ENCODE peak calls at places on chromosomes 6 and 20, in four cellular contexts. S, Z, I and D are unnamed samples.

GRCh38 chr6:45741437-45742166 is 274.1 kb downstream of the CLIC5 start:
- DNase-seq in S (no peak), Z (no peak), I (peak), D (no peak)

GRCh38 chr20:46400828-46401477 is 5.5 kb downstream of the ELMO2 start:
- DNase-seq in S (no peak), Z (no peak), I (no peak), D (no peak)

GRCh38 chr6:165453395-165453794 is 144.0 kb upstream of the C6orf118 start:
- DNase-seq in Z (no peak), S (no peak), I (no peak), D (no peak)

GRCh38 chr20:38427655-38428023 is 7.5 kb downstream of the SNHG17 start:
- DNase-seq in S (no peak), Z (no peak), I (no peak), D (no peak)

GRCh38 chr20:34001378-34001777 is 7.7 kb downstream of the RALY start:
- DNase-seq in S (no peak), I (no peak), Z (no peak), D (no peak)

GRCh38 chr6:4677751-4678065 is 98.5 kb upstream of the CDYL start:
- DNase-seq in S (no peak), I (no peak), Z (no peak), D (no peak)

GRCh38 chr6:14265049-14266021 is 147.8 kb downstream of the CD83 start:
- DNase-seq in Z (no peak), I (no peak), S (no peak), D (no peak)

GRCh38 chr6:47483853-47484546 is 6.4 kb downstream of the CD2AP start:
- DNase-seq in Z (no peak), I (no peak), S (no peak), D (peak)

GRCh38 chr20:53736122-53736756 is 142.6 kb upstream of the ZNF217 start:
- DNase-seq in S (no peak), I (no peak), Z (no peak), D (peak)

GRCh38 chr20:46157625-46158024 is 39.5 kb downstream of the CD40 start:
- DNase-seq in Z (no peak), S (no peak), I (no peak), D (no peak)

GRCh38 chr20:48919336-48919881 is 2.1 kb upstream of the ARFGEF2 start:
- DNase-seq in Z (no peak), I (no peak), S (no peak), D (no peak)

GRCh38 chr20:43751167-43752050 is 24.6 kb upstream of the GTSF1L start:
- DNase-seq in Z (no peak), S (no peak), I (peak), D (no peak)

DNA sequence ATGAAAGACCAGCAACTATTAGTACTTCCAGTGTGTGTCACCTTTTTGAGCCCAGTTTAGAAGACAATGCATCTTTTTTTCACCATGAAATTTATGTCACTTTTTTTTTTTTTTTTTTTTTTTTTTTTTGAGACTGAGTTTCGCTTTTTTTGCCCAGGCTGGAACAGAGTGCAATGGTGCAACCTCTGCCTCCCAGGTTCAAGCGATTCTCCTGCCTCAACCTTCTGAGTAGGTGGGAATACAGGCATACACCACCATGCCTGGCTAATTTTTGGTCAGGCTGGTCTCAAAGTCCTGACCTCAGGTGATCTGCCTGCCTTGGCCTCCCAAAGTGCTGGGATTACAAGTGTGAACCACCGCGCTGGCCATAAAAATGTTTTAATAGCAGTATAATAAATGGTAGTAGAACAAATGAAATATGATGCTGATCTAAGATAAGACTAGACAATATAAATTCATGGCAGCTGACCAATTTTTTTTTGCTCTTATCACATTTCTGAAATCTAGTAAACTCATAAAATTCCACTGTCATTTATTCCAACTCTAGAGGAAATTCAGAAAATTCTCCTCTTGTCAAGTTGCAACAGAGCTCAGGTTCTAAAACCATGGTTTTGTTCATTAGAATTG is 21.3 kb downstream of the NHSL1 start:
- DNase-seq in S (no peak), I (no peak), Z (no peak), D (no peak)
- TF ChIP-seq CBFB in S (no peak), I (no peak), Z (no peak), D (no peak)

GRCh38 chr20:61449057-61449456 is 197.0 kb downstream of the CDH4 start:
- DNase-seq in Z (no peak), I (no peak), S (no peak), D (no peak)
- TF ChIP-seq CBFB in Z (no peak), I (no peak), S (no peak), D (no peak)

DNA sequence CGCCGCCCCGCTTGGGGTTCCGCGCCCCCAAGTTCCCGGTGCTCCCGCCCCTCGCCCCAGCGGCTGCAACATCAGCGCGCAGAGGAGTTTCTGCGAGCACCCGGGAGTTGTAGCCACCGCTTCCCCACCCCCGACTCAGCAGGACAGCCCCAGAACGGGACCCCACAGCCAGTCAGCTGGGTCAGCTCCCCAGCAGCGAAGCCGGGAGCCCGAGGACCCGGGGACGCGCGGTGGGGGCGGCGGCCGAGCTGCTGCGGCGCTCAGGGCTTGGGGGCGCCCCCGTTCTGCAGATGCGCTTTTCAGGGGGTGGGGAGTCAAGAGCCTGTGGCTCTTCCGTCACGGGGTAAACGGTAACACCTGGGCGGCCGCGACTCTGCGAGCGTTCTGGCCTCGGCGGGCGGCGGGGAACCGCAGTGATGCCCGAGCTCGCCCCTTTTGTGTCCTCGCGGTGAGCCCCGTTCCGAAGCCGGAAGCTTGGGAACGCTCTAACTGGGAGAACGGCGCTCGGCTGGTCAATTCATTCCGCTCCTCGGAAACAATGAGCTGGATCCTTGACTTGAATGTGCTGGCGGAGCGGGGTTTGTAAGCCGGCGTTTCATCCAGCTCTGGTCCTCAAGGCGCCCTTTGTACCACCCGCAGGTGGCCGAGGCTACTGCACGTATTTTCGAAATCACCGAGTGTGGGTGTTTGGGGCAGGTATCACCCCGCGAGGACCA is 775 bp downstream of the PLEKHG1 start:
- DNase-seq in Z (peak), S (peak), I (no peak), D (peak)
- TF ChIP-seq CBFB in Z (no peak), S (no peak), I (peak), D (no peak)

GRCh38 chr6:33416386-33417126 is 1.4 kb downstream of the CUTA start:
- DNase-seq in Z (no peak), I (no peak), S (no peak), D (no peak)
- TF ChIP-seq CBFB in Z (no peak), I (no peak), S (no peak), D (no peak)

DNA sequence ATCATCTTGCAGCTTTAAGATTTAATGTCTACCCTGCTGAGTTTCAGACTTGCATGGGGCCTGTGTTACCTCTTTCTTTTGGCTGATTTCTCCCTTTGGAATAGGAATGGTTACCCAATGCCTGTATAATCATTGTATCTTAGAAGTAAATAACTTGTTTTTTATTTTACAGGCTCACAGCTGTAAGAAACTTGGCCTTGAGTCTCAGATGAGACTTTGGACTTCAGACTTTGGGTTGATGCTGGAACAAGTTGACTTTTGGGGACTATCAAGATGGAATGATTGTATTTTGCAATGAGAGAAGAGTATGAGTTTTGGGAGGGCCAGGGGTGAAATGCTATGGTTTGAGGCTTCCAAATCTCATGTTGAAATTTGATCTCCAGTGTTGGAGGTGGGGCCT is 34.9 kb upstream of the CAP2 start:
- DNase-seq in Z (no peak), I (no peak), S (no peak), D (peak)
- TF ChIP-seq CBFB in Z (no peak), I (no peak), S (no peak), D (no peak)

GRCh38 chr6:36818741-36819140 is 20.5 kb downstream of the CPNE5 start:
- DNase-seq in S (no peak), Z (no peak), I (no peak), D (no peak)
- TF ChIP-seq CBFB in S (no peak), Z (no peak), I (no peak), D (no peak)

GRCh38 chr6:30841644-30842504 is 42.4 kb upstream of the DDR1 start:
- DNase-seq in Z (no peak), S (no peak), I (no peak), D (no peak)
- TF ChIP-seq CBFB in Z (no peak), S (no peak), I (no peak), D (no peak)

GRCh38 chr6:118770112-118770788 is 118.9 kb upstream of the CEP85L start:
- DNase-seq in I (no peak), Z (no peak), S (no peak), D (no peak)
- TF ChIP-seq CBFB in I (no peak), Z (no peak), S (no peak), D (no peak)

DNA sequence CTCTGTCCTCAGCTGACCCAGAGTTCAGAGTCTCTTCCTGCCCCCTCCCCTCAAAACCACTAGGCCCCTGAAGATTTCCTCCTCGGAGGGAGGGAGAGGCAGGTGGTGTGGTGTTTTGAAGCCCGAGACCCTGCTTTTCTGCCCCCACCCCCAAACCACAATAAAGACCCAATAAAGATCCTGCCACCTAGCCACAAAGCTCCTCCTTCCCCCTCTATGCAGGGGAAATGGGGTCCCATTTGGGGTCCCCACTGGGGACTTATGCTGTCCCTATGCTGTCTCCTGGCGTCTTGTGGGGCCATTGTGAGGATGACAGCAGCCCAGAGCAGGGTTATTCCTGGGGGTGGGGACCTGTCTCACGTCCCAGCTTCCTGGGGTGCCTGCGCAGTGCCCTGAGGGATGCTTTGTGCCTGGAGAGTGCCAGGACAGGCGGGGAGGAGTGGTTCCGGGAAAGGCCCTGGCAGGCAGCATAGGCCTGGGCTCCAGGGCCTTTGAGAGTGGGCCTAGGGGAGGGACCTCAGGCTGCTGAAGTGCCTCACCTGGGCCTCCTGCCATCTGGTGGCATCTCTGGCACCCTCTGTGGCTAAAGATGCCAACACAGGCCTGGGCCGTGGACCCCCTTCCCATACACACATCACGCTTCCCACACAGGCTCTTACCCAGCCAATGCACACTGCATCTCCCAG is 8.0 kb upstream of the ARMC12 start:
- DNase-seq in I (no peak), Z (peak), S (no peak), D (no peak)
- TF ChIP-seq CBFB in I (no peak), Z (no peak), S (no peak), D (no peak)

GRCh38 chr6:163355471-163355991 is 59.0 kb upstream of the QKI start:
- DNase-seq in S (no peak), I (no peak), Z (no peak), D (peak)

GRCh38 chr6:163354085-163354484 is 60.4 kb upstream of the QKI start:
- DNase-seq in S (no peak), I (no peak), Z (no peak), D (no peak)

GRCh38 chr6:163352011-163352685 is 62.4 kb upstream of the QKI start:
- DNase-seq in Z (no peak), S (no peak), I (no peak), D (no peak)

GRCh38 chr6:163354779-163355431 is 59.6 kb upstream of the QKI start:
- DNase-seq in Z (no peak), S (no peak), I (peak), D (no peak)

GRCh38 chr6:163352966-163353365 is 61.6 kb upstream of the QKI start:
- DNase-seq in S (no peak), I (no peak), Z (no peak), D (no peak)
- TF ChIP-seq CBFB in S (no peak), I (no peak), Z (no peak), D (no peak)